ENCODE peak calls at places on chromosomes 1 and 21, in ten cellular contexts. One of them, this sample, is unnamed.

GRCh38 chr1:244964112-244964971 is 100.0 kb upstream of the HNRNPU start:
- DNase-seq in activated CD4-positive, alpha-beta T cell treated with anti-CD3 and anti-CD28 coated beads, Interleukin-2, amount 50 U/mL, for 48 hours: peak; percentile 14
- DNase-seq in right cardiac atrium: no peak
- DNase-seq in fibroblast of mammary gland: peak; percentile 58
- DNase-seq in LHCN-M2: peak; percentile 78
- DNase-seq in body of pancreas: peak; percentile 24
- DNase-seq in GM12878: no peak
- DNase-seq in kidney glomerular epithelial cell: peak; percentile 68
- DNase-seq in GM03348: peak; percentile 69
- DNase-seq in NCI-H510A treated with DMSO at 0.1 percent for 48 hours: no peak
- DNase-seq in this sample: no peak

GRCh38 chr1:153612111-153612754 is 704 bp downstream of the S100A16 start:
- DNase-seq in fibroblast of mammary gland: no peak
- DNase-seq in NCI-H510A treated with DMSO at 0.1 percent for 48 hours: no peak
- DNase-seq in kidney glomerular epithelial cell: peak; percentile 38
- DNase-seq in GM12878: no peak
- DNase-seq in GM03348: peak; percentile 46
- DNase-seq in activated CD4-positive, alpha-beta T cell treated with anti-CD3 and anti-CD28 coated beads, Interleukin-2, amount 50 U/mL, for 48 hours: no peak
- DNase-seq in LHCN-M2: no peak
- DNase-seq in right cardiac atrium: no peak
- DNase-seq in body of pancreas: no peak
- DNase-seq in this sample: no peak

GRCh38 chr1:76035053-76035452 is 39.5 kb upstream of the ST6GALNAC3 start:
- DNase-seq in GM12878: no peak
- DNase-seq in fibroblast of mammary gland: peak; percentile 15
- DNase-seq in NCI-H510A treated with DMSO at 0.1 percent for 48 hours: peak; percentile 31
- DNase-seq in right cardiac atrium: no peak
- DNase-seq in body of pancreas: no peak
- DNase-seq in LHCN-M2: peak; percentile 0
- DNase-seq in GM03348: no peak
- DNase-seq in activated CD4-positive, alpha-beta T cell treated with anti-CD3 and anti-CD28 coated beads, Interleukin-2, amount 50 U/mL, for 48 hours: no peak
- DNase-seq in kidney glomerular epithelial cell: peak; percentile 29
- DNase-seq in this sample: no peak

GRCh38 chr1:152104854-152105253 is 10.4 kb downstream of the TCHH start:
- DNase-seq in fibroblast of mammary gland: no peak
- DNase-seq in activated CD4-positive, alpha-beta T cell treated with anti-CD3 and anti-CD28 coated beads, Interleukin-2, amount 50 U/mL, for 48 hours: no peak
- DNase-seq in kidney glomerular epithelial cell: no peak
- DNase-seq in LHCN-M2: no peak
- DNase-seq in NCI-H510A treated with DMSO at 0.1 percent for 48 hours: no peak
- DNase-seq in GM03348: no peak
- DNase-seq in right cardiac atrium: no peak
- DNase-seq in GM12878: no peak
- DNase-seq in body of pancreas: no peak
- DNase-seq in this sample: no peak

GRCh38 chr1:40997096-40997495 is 17.6 kb downstream of the CTPS1 start:
- DNase-seq in LHCN-M2: no peak
- DNase-seq in right cardiac atrium: no peak
- DNase-seq in NCI-H510A treated with DMSO at 0.1 percent for 48 hours: no peak
- DNase-seq in activated CD4-positive, alpha-beta T cell treated with anti-CD3 and anti-CD28 coated beads, Interleukin-2, amount 50 U/mL, for 48 hours: no peak
- DNase-seq in body of pancreas: no peak
- DNase-seq in kidney glomerular epithelial cell: no peak
- DNase-seq in fibroblast of mammary gland: no peak
- DNase-seq in GM12878: no peak
- DNase-seq in GM03348: no peak
- DNase-seq in this sample: no peak

GRCh38 chr1:29912413-29912812 is 676.1 kb downstream of the PTPRU start:
- DNase-seq in fibroblast of mammary gland: peak; percentile 32
- DNase-seq in NCI-H510A treated with DMSO at 0.1 percent for 48 hours: no peak
- DNase-seq in right cardiac atrium: no peak
- DNase-seq in GM03348: no peak
- DNase-seq in LHCN-M2: no peak
- DNase-seq in GM12878: no peak
- DNase-seq in body of pancreas: no peak
- DNase-seq in activated CD4-positive, alpha-beta T cell treated with anti-CD3 and anti-CD28 coated beads, Interleukin-2, amount 50 U/mL, for 48 hours: peak; percentile 8
- DNase-seq in kidney glomerular epithelial cell: peak; percentile 16
- DNase-seq in this sample: no peak

GRCh38 chr1:165816801-165817497 is 10.5 kb upstream of the UCK2 start:
- DNase-seq in fibroblast of mammary gland: no peak
- DNase-seq in body of pancreas: no peak
- DNase-seq in kidney glomerular epithelial cell: no peak
- DNase-seq in GM03348: no peak
- DNase-seq in right cardiac atrium: no peak
- DNase-seq in LHCN-M2: no peak
- DNase-seq in GM12878: no peak
- DNase-seq in NCI-H510A treated with DMSO at 0.1 percent for 48 hours: no peak
- DNase-seq in activated CD4-positive, alpha-beta T cell treated with anti-CD3 and anti-CD28 coated beads, Interleukin-2, amount 50 U/mL, for 48 hours: no peak
- DNase-seq in this sample: no peak

GRCh38 chr1:26645734-26646133 is 50.1 kb upstream of the ARID1A start:
- DNase-seq in NCI-H510A treated with DMSO at 0.1 percent for 48 hours: no peak
- DNase-seq in fibroblast of mammary gland: no peak
- DNase-seq in activated CD4-positive, alpha-beta T cell treated with anti-CD3 and anti-CD28 coated beads, Interleukin-2, amount 50 U/mL, for 48 hours: no peak
- DNase-seq in LHCN-M2: no peak
- DNase-seq in GM12878: no peak
- DNase-seq in body of pancreas: no peak
- DNase-seq in kidney glomerular epithelial cell: no peak
- DNase-seq in right cardiac atrium: no peak
- DNase-seq in GM03348: no peak
- DNase-seq in this sample: no peak

GRCh38 chr1:202320081-202320405 is 21.7 kb downstream of the UBE2T start:
- DNase-seq in right cardiac atrium: no peak
- DNase-seq in body of pancreas: no peak
- DNase-seq in activated CD4-positive, alpha-beta T cell treated with anti-CD3 and anti-CD28 coated beads, Interleukin-2, amount 50 U/mL, for 48 hours: no peak
- DNase-seq in fibroblast of mammary gland: no peak
- DNase-seq in GM12878: no peak
- DNase-seq in LHCN-M2: no peak
- DNase-seq in GM03348: no peak
- DNase-seq in kidney glomerular epithelial cell: no peak
- DNase-seq in NCI-H510A treated with DMSO at 0.1 percent for 48 hours: no peak
- DNase-seq in this sample: no peak

GRCh38 chr1:29849038-29849750 is 612.9 kb downstream of the PTPRU start:
- DNase-seq in right cardiac atrium: no peak
- DNase-seq in LHCN-M2: peak; percentile 1
- DNase-seq in body of pancreas: peak; percentile 29
- DNase-seq in kidney glomerular epithelial cell: no peak
- DNase-seq in activated CD4-positive, alpha-beta T cell treated with anti-CD3 and anti-CD28 coated beads, Interleukin-2, amount 50 U/mL, for 48 hours: peak; percentile 55
- DNase-seq in fibroblast of mammary gland: peak; percentile 23
- DNase-seq in GM03348: peak; percentile 47
- DNase-seq in GM12878: peak; percentile 1
- DNase-seq in NCI-H510A treated with DMSO at 0.1 percent for 48 hours: no peak
- DNase-seq in this sample: no peak

GRCh38 chr1:12088607-12089006 is 25.5 kb downstream of the TNFRSF8 start:
- DNase-seq in GM03348: no peak
- DNase-seq in kidney glomerular epithelial cell: no peak
- DNase-seq in LHCN-M2: no peak
- DNase-seq in body of pancreas: no peak
- DNase-seq in GM12878: no peak
- DNase-seq in NCI-H510A treated with DMSO at 0.1 percent for 48 hours: no peak
- DNase-seq in right cardiac atrium: no peak
- DNase-seq in activated CD4-positive, alpha-beta T cell treated with anti-CD3 and anti-CD28 coated beads, Interleukin-2, amount 50 U/mL, for 48 hours: peak; percentile 53
- DNase-seq in fibroblast of mammary gland: no peak
- DNase-seq in this sample: no peak

GRCh38 chr1:209879539-209879938 is 51.8 kb downstream of the UTP25 start:
- DNase-seq in GM12878: no peak
- DNase-seq in activated CD4-positive, alpha-beta T cell treated with anti-CD3 and anti-CD28 coated beads, Interleukin-2, amount 50 U/mL, for 48 hours: no peak
- DNase-seq in body of pancreas: no peak
- DNase-seq in right cardiac atrium: no peak
- DNase-seq in kidney glomerular epithelial cell: peak; percentile 74
- DNase-seq in GM03348: no peak
- DNase-seq in fibroblast of mammary gland: peak; percentile 54
- DNase-seq in LHCN-M2: peak; percentile 92
- DNase-seq in NCI-H510A treated with DMSO at 0.1 percent for 48 hours: peak; percentile 31
- DNase-seq in this sample: no peak

GRCh38 chr21:44508426-44508710 is 31.6 kb downstream of the KRTAP10-1 start:
- DNase-seq in body of pancreas: no peak
- DNase-seq in activated CD4-positive, alpha-beta T cell treated with anti-CD3 and anti-CD28 coated beads, Interleukin-2, amount 50 U/mL, for 48 hours: no peak
- DNase-seq in LHCN-M2: no peak
- DNase-seq in fibroblast of mammary gland: no peak
- DNase-seq in kidney glomerular epithelial cell: no peak
- DNase-seq in GM03348: no peak
- DNase-seq in NCI-H510A treated with DMSO at 0.1 percent for 48 hours: no peak
- DNase-seq in GM12878: no peak
- DNase-seq in right cardiac atrium: no peak
- DNase-seq in this sample: no peak

GRCh38 chr1:34859442-34860200 is at the start of gene SMIM12:
- DNase-seq in right cardiac atrium: peak; percentile 97
- DNase-seq in body of pancreas: peak; percentile 96
- DNase-seq in activated CD4-positive, alpha-beta T cell treated with anti-CD3 and anti-CD28 coated beads, Interleukin-2, amount 50 U/mL, for 48 hours: peak; percentile 96
- DNase-seq in fibroblast of mammary gland: peak; percentile 94
- DNase-seq in NCI-H510A treated with DMSO at 0.1 percent for 48 hours: peak; percentile 100
- DNase-seq in GM03348: peak; percentile 99
- DNase-seq in GM12878: peak; percentile 62
- DNase-seq in kidney glomerular epithelial cell: peak; percentile 95
- DNase-seq in LHCN-M2: peak; percentile 92
- DNase-seq in this sample: peak; percentile 97

GRCh38 chr21:36747114-36747814 is 48.3 kb downstream of the SIM2 start:
- DNase-seq in GM12878: no peak
- DNase-seq in NCI-H510A treated with DMSO at 0.1 percent for 48 hours: no peak
- DNase-seq in kidney glomerular epithelial cell: no peak
- DNase-seq in right cardiac atrium: no peak
- DNase-seq in activated CD4-positive, alpha-beta T cell treated with anti-CD3 and anti-CD28 coated beads, Interleukin-2, amount 50 U/mL, for 48 hours: no peak
- DNase-seq in LHCN-M2: no peak
- DNase-seq in body of pancreas: no peak
- DNase-seq in fibroblast of mammary gland: no peak
- DNase-seq in GM03348: no peak
- DNase-seq in this sample: no peak

GRCh38 chr1:153742411-153743142 is 14.7 kb downstream of the INTS3 start:
- DNase-seq in GM03348: peak; percentile 29
- DNase-seq in kidney glomerular epithelial cell: peak; percentile 100
- DNase-seq in fibroblast of mammary gland: peak; percentile 87
- DNase-seq in activated CD4-positive, alpha-beta T cell treated with anti-CD3 and anti-CD28 coated beads, Interleukin-2, amount 50 U/mL, for 48 hours: no peak
- DNase-seq in GM12878: peak; percentile 80
- DNase-seq in right cardiac atrium: no peak
- DNase-seq in NCI-H510A treated with DMSO at 0.1 percent for 48 hours: no peak
- DNase-seq in LHCN-M2: peak; percentile 40
- DNase-seq in body of pancreas: peak; percentile 75
- DNase-seq in this sample: no peak

GRCh38 chr1:7704214-7705047 is 66.7 kb upstream of the VAMP3 start:
- DNase-seq in kidney glomerular epithelial cell: peak; percentile 79
- DNase-seq in LHCN-M2: peak; percentile 48
- DNase-seq in right cardiac atrium: peak; percentile 94
- DNase-seq in GM03348: peak; percentile 100
- DNase-seq in GM12878: no peak
- DNase-seq in fibroblast of mammary gland: peak; percentile 64
- DNase-seq in body of pancreas: peak; percentile 95
- DNase-seq in activated CD4-positive, alpha-beta T cell treated with anti-CD3 and anti-CD28 coated beads, Interleukin-2, amount 50 U/mL, for 48 hours: peak; percentile 93
- DNase-seq in NCI-H510A treated with DMSO at 0.1 percent for 48 hours: peak; percentile 98
- DNase-seq in this sample: peak; percentile 95